ENCODE peak calls at places on chromosomes 4 and X, in ten cellular contexts. E is dorsolateral prefrontal cortex, X is psoas muscle, P is OCI-LY7, Z is aorta, G is transverse colon, V is stomach, Q is lower lobe of right lung, U is upper lobe of left lung, L is right lobe of liver. B is an unnamed sample.
A peak's percentile ranks its signal among the peaks of the same experiment; 100 is the strongest.

GRCh38 chrX:39857780-39858179 is 240.0 kb downstream of the BCOR start:
- DNase-seq in E (no peak), P (no peak), V (no peak), X (no peak), Q (no peak), Z (no peak), L (no peak), G (no peak), U (no peak), B (no peak)

GRCh38 chrX:8190341-8190830 is 19.3 kb upstream of the VCX2 start:
- DNase-seq in E (no peak), P (no peak), Z (no peak), G (no peak), V (no peak), U (no peak), L (no peak), X (no peak), Q (no peak), B (no peak)

GRCh38 chrX:135373357-135373756 is 48.4 kb upstream of the SMIM10L2A start:
- DNase-seq in G (no peak), L (no peak), X (no peak), Q (no peak), P (no peak), Z (no peak), U (no peak), V (no peak), E (no peak), B (no peak)

GRCh38 chr4:119337010-119337409 is 15.1 kb upstream of the FABP2 start:
- DNase-seq in V (no peak), G (no peak), X (no peak), Z (no peak), Q (no peak), L (no peak), U (no peak), P (no peak), E (no peak), B (no peak)

GRCh38 chr4:26900765-26901164 is 40.1 kb downstream of the STIM2 start:
- DNase-seq in V (no peak), Z (no peak), L (no peak), U (no peak), G (no peak), E (no peak), X (no peak), Q (no peak), P (no peak), B (no peak)

GRCh38 chrX:27565992-27566391 is 24.2 kb upstream of the DCAF8L2 start:
- DNase-seq in X (no peak), V (no peak), P (no peak), L (no peak), Z (no peak), U (no peak), E (no peak), G (no peak), Q (no peak), B (no peak)

GRCh38 chr4:80295331-80295730 is 28.9 kb downstream of the FGF5 start:
- DNase-seq in G (no peak), L (no peak), P (no peak), V (no peak), Q (no peak), X (no peak), Z (no peak), U (no peak), E (no peak), B (no peak)

GRCh38 chr4:186029731-186030421 is 39.1 kb upstream of the TLR3 start:
- DNase-seq in Q (peak; percentile 67), L (peak; percentile 80), G (peak; percentile 38), P (no peak), X (peak; percentile 84), E (no peak), Z (peak; percentile 94), U (peak; percentile 18), V (peak; percentile 78), B (peak; percentile 96)

GRCh38 chr4:134201216-134202098 is at the start of gene PABPC4L:
- DNase-seq in Z (peak; percentile 82), G (no peak), P (no peak), L (peak; percentile 42), U (peak; percentile 86), Q (peak; percentile 45), V (no peak), X (peak; percentile 54), E (no peak), B (peak; percentile 74)

GRCh38 chr4:74094227-74094626 is 4.8 kb downstream of the CXCL2 start:
- DNase-seq in X (no peak), G (no peak), Z (no peak), V (no peak), E (no peak), U (no peak), L (no peak), P (no peak), Q (no peak), B (no peak)

GRCh38 chr4:2417196-2417764 is 1.2 kb downstream of the ZFYVE28 start:
- DNase-seq in L (no peak), X (no peak), Q (peak; percentile 47), G (no peak), P (no peak), V (no peak), U (peak; percentile 89), Z (peak; percentile 76), E (no peak), B (no peak)

GRCh38 chr4:2417765-2418651 is at the start of gene ZFYVE28:
- DNase-seq in Z (peak; percentile 87), E (no peak), P (no peak), V (no peak), L (peak; percentile 42), G (no peak), X (no peak), Q (peak; percentile 55), U (no peak), B (no peak)

GRCh38 chr4:2415213-2415612 is 3.2 kb downstream of the ZFYVE28 start:
- DNase-seq in L (no peak), V (no peak), X (no peak), U (no peak), G (no peak), Z (no peak), E (no peak), Q (no peak), P (no peak), B (no peak)

GRCh38 chr4:2415881-2416563 is 2.4 kb downstream of the ZFYVE28 start:
- DNase-seq in Z (no peak), U (no peak), G (no peak), E (no peak), X (no peak), V (no peak), L (no peak), Q (no peak), P (no peak), B (no peak)

DNA sequence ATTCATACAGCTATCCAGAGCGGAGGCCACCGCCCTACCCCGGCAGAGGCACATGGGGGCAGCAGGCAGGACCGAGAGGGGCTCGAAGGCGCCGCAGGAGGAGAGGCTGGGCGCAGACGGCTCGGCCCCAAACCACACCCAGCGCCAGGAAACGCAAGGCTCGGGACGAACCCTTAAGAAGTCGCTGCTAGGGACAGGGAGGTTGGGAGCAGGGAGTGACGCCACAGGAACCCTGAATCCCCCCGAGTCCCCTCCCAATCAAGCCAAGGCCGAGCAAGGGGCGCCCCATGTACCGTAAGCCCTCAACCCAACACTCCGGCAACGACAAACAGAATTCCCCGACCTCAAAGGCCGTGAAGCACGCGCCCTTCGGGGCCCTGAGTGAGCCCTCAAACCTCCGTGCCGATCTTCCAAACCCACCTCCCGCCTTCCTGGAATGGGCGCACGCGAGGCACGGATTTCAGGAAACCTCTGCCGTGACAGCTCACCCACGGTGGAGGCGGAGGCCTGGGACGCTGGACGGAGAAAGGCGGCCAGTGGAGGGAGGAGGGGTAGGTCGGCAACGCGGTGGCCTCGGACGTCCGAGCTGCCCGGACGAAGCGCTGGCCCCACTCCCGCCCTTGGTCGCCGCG is 1.8 kb downstream of the ZFYVE28 start:
- DNase-seq in P (no peak), U (peak; percentile 80), L (no peak), X (no peak), Z (no peak), E (no peak), G (peak; percentile 68), Q (peak; percentile 53), V (peak; percentile 45), B (no peak)
- H3K4me3 ChIP-seq in P (no peak overlapping the region), U (peak overlapping the region; percentile 57), L (peak overlapping the region; percentile 80), X (peak overlapping the region; percentile 75), Z (peak overlapping the region; percentile 27), E (peak overlapping the region; percentile 70), G (peak overlapping the region; percentile 70), Q (peak overlapping the region; percentile 71), V (peak overlapping the region; percentile 65), B (peak overlapping the region; percentile 99)

GRCh38 chr4:102341201-102341600 is 4.1 kb downstream of the SLC39A8 start:
- DNase-seq in U (no peak), X (no peak), V (no peak), P (no peak), E (no peak), Q (no peak), Z (no peak), G (no peak), L (no peak), B (no peak)
- H3K27ac ChIP-seq in U (peak overlapping the region; percentile 89), X (no peak overlapping the region), V (no peak overlapping the region), P (no peak overlapping the region), E (no peak overlapping the region), Q (peak overlapping the region; percentile 2), Z (no peak overlapping the region), G (no peak overlapping the region), L (no peak overlapping the region), B (no peak overlapping the region)

GRCh38 chr4:159283697-159284492 is 181.0 kb downstream of the RAPGEF2 start:
- DNase-seq in X (no peak), Z (no peak), P (no peak), G (no peak), L (no peak), E (no peak), U (no peak), V (no peak), Q (no peak), B (no peak)
- H3K4me3 ChIP-seq in X (no peak overlapping the region), Z (peak overlapping the region; percentile 18), P (no peak overlapping the region), G (no peak overlapping the region), L (no peak overlapping the region), E (peak overlapping the region; percentile 42), U (no peak overlapping the region), V (no peak overlapping the region), Q (no peak overlapping the region), B (peak overlapping the region; percentile 19)

GRCh38 chr4:68466751-68467150 is 19.5 kb downstream of the TMPRSS11E start:
- DNase-seq in V (no peak), Q (no peak), X (no peak), L (no peak), U (no peak), Z (no peak), G (no peak), P (no peak), E (no peak), B (no peak)
- H3K27ac ChIP-seq in V (no peak overlapping the region), Q (no peak overlapping the region), X (no peak overlapping the region), L (no peak overlapping the region), U (no peak overlapping the region), Z (no peak overlapping the region), G (no peak overlapping the region), P (no peak overlapping the region), E (no peak overlapping the region), B (no peak overlapping the region)

GRCh38 chrX:20112022-20112421 is 4.7 kb downstream of the MAP7D2 start:
- DNase-seq in P (no peak), X (no peak), G (no peak), L (no peak), E (no peak), Z (no peak), U (no peak), V (no peak), Q (no peak), B (no peak)
- H3K4me3 ChIP-seq in P (no peak overlapping the region), X (no peak overlapping the region), G (no peak overlapping the region), L (no peak overlapping the region), E (no peak overlapping the region), Z (no peak overlapping the region), U (no peak overlapping the region), V (no peak overlapping the region), Q (no peak overlapping the region), B (no peak overlapping the region)